ENCODE peak calls at places on chromosomes 6 and 20, in seven cellular contexts. B is fibroblast of mammary gland, P is lower leg skin, Q is right cardiac atrium, J is SHP77, F is prostate gland, W is ovary. A is an unnamed sample.

GRCh38 chr6:140713495-140713894 is 1339.0 kb upstream of the CITED2 start:
- DNase-seq in J (no peak), Q (no peak), P (no peak), W (no peak), F (no peak), B (no peak), A (no peak)

GRCh38 chr6:160041608-160042007 is 72.7 kb downstream of the IGF2R start:
- DNase-seq in P (peak; percentile 76), Q (peak; percentile 83), W (peak; percentile 63), F (peak; percentile 91), B (peak; percentile 90), J (no peak), A (no peak)

GRCh38 chr6:14312497-14312896 is 194.9 kb downstream of the CD83 start:
- DNase-seq in Q (no peak), W (no peak), F (no peak), J (no peak), B (no peak), P (no peak), A (no peak)

GRCh38 chr6:89353118-89353556 is 615 bp upstream of the UBE2J1 start:
- DNase-seq in B (no peak), P (no peak), Q (no peak), W (no peak), J (peak; percentile 56), F (no peak), A (no peak)

GRCh38 chr6:116393430-116393829 is 22.7 kb downstream of the DSE start:
- DNase-seq in P (no peak), Q (no peak), B (peak; percentile 28), W (no peak), F (no peak), J (no peak), A (no peak)

GRCh38 chr20:41003143-41003932 is 25.3 kb upstream of the TOP1 start:
- DNase-seq in P (peak; percentile 91), Q (peak; percentile 72), F (peak; percentile 82), J (peak; percentile 84), W (no peak), B (peak; percentile 99), A (peak; percentile 93)

GRCh38 chr6:112149719-112150263 is 62.4 kb downstream of the FAM229B start:
- DNase-seq in P (no peak), B (peak; percentile 76), F (no peak), J (no peak), Q (no peak), W (no peak), A (no peak)

GRCh38 chr6:136553166-136553787 is 3.1 kb upstream of the MAP7 start:
- DNase-seq in F (no peak), B (no peak), P (no peak), J (no peak), Q (no peak), W (no peak), A (no peak)

GRCh38 chr6:42050011-42050896 is at the start of gene TAF8:
- DNase-seq in J (peak; percentile 89), W (peak; percentile 94), F (peak; percentile 91), P (peak; percentile 90), Q (peak; percentile 97), B (peak; percentile 91), A (peak; percentile 76)

GRCh38 chr6:92820531-92820930 is 598.8 kb downstream of the EPHA7 start:
- DNase-seq in F (no peak), B (no peak), J (no peak), Q (no peak), P (no peak), W (no peak), A (no peak)

GRCh38 chr6:108247965-108248536 is 12.8 kb downstream of the SNX3 start:
- DNase-seq in J (no peak), W (no peak), F (no peak), B (no peak), P (no peak), Q (no peak), A (no peak)

GRCh38 chr20:2822073-2822472 is 5.9 kb downstream of the TMEM239 start:
- DNase-seq in W (peak; percentile 49), F (no peak), Q (no peak), P (no peak), B (peak; percentile 51), J (no peak), A (no peak)